ENCODE peak calls at places on chromosomes 13 and 19, in nine cellular contexts. C is lung microvascular endothelial cell; F is stimulated activated CD4-positive, alpha-beta T cell treated with anti-CD3 and anti-CD28 coated beads, Interleukin-12 subunit alpha, Interleukin-12 subunit beta, amount 100 ng/mL, for 24 hours; Q is stimulated activated CD8-positive, alpha-beta memory T cell treated with anti-CD3 and anti-CD28 coated beads, Interleukin-7, amount 100 ng/mL, for 4 hours; U is AG08396; T is hepatic stellate cell; R is Calu3; K is hippocampal formation; B is PC-3. I is an unnamed sample.

GRCh38 chr13:100106005-100106404 is 17.1 kb downstream of the PCCA start:
- DNase-seq in C (no peak), F (no peak), Q (no peak), U (no peak), R (no peak), K (no peak), B (no peak), T (peak), I (no peak)

GRCh38 chr19:2782357-2782935 is 627 bp downstream of the SGTA start:
- DNase-seq in R (no peak), T (no peak), F (no peak), B (no peak), Q (no peak), U (no peak), K (no peak), C (no peak), I (no peak)

GRCh38 chr13:43107780-43108179 is 84.4 kb downstream of the DNAJC15 start:
- DNase-seq in F (no peak), R (no peak), K (no peak), C (no peak), Q (no peak), T (no peak), U (no peak), B (peak), I (no peak)

GRCh38 chr19:39212377-39212742 is 8.3 kb upstream of the SYCN start:
- DNase-seq in R (peak), K (no peak), Q (peak), U (no peak), C (peak), B (peak), T (no peak), F (peak), I (peak)

GRCh38 chr13:110610955-110611595 is 4.3 kb upstream of the NAXD start:
- DNase-seq in R (no peak), K (no peak), Q (no peak), B (peak), U (no peak), T (no peak), C (no peak), F (no peak), I (no peak)

GRCh38 chr19:33055718-33056117 is 9.0 kb downstream of the RHPN2 start:
- DNase-seq in R (no peak), U (no peak), K (no peak), Q (no peak), B (peak), F (no peak), C (no peak), T (no peak), I (no peak)

GRCh38 chr19:6971366-6971765 is 49.9 kb downstream of the MBD3L2B start:
- DNase-seq in C (no peak), B (peak), T (no peak), R (no peak), U (peak), Q (no peak), K (no peak), F (no peak), I (no peak)

GRCh38 chr19:56958428-56958827 is 117.9 kb upstream of the PEG3 start:
- DNase-seq in B (no peak), R (no peak), T (no peak), K (no peak), F (no peak), Q (no peak), C (no peak), U (no peak), I (no peak)

GRCh38 chr19:33775731-33776487 is 20.8 kb upstream of the KCTD15 start:
- DNase-seq in U (no peak), C (no peak), B (no peak), Q (no peak), T (no peak), R (no peak), K (no peak), F (no peak), I (no peak)

GRCh38 chr13:41231025-41231677 is 32.2 kb downstream of the MTRF1 start:
- DNase-seq in C (no peak), Q (no peak), T (no peak), K (no peak), U (no peak), F (no peak), B (no peak), R (no peak), I (no peak)

I was measured in NK-92 treated with Interleukin-12 subunit alpha and Interleukin-12 subunit beta, amount 100 ng/mL, for 24 hours.